ENCODE peak calls at places on chromosomes 16 and 17, in seven cellular contexts. Z is body of pancreas, R is Caco-2, G is cardiac muscle cell, C is GM12865, M is GM12878, O is left ventricle myocardium inferior. A is an unnamed sample.

GRCh38 chr17:42079541-42079940 is 18.7 kb downstream of the ZNF385C start:
- DNase-seq in Z (no peak), R (no peak), G (no peak), C (no peak), M (no peak), O (no peak), A (no peak)

GRCh38 chr16:79393121-79393520 is 207.4 kb downstream of the MAF start:
- DNase-seq in Z (no peak), R (no peak), G (peak), C (no peak), M (no peak), O (no peak), A (no peak)

GRCh38 chr17:37461668-37462067 is 28.0 kb upstream of the DUSP14 start:
- DNase-seq in Z (no peak), R (no peak), G (no peak), C (no peak), M (no peak), O (no peak), A (no peak)

GRCh38 chr17:28959471-28959871 is 8.2 kb upstream of the PHF12 start:
- DNase-seq in Z (no peak), R (no peak), G (no peak), C (no peak), M (no peak), O (no peak), A (no peak)

GRCh38 chr17:40122944-40123810 is 1.4 kb downstream of the MSL1 start:
- DNase-seq in Z (peak), R (peak), G (peak), C (peak), M (no peak), O (peak), A (no peak)

GRCh38 chr17:35769895-35770486 is 9.3 kb downstream of the C17orf50 start:
- DNase-seq in Z (no peak), R (no peak), G (no peak), C (no peak), M (no peak), O (no peak), A (no peak)

GRCh38 chr17:40363480-40363838 is 1.1 kb downstream of the GJD3 start:
- DNase-seq in Z (no peak), R (no peak), G (peak), C (no peak), M (no peak), O (no peak), A (no peak)

GRCh38 chr17:38868095-38868967 is 1.5 kb upstream of the LASP1 start:
- DNase-seq in Z (peak), R (peak), G (peak), C (peak), M (peak), O (peak), A (no peak)

GRCh38 chr16:88804552-88805339 is 1.2 kb downstream of the CDT1 start:
- DNase-seq in Z (peak), R (peak), G (no peak), C (peak), M (no peak), O (no peak), A (no peak)

GRCh38 chr17:80285237-80285920 is 24.7 kb downstream of the RNF213 start:
- DNase-seq in Z (no peak), R (no peak), G (no peak), C (no peak), M (no peak), O (no peak), A (no peak)

GRCh38 chr16:29816694-29817441 is 916 bp downstream of the PAGR1 start:
- DNase-seq in Z (peak), R (peak), G (peak), C (peak), M (no peak), O (peak), A (no peak)

GRCh38 chr17:5640726-5641125 is 56.4 kb upstream of the NLRP1 start:
- DNase-seq in Z (no peak), R (no peak), G (no peak), C (no peak), M (no peak), O (no peak), A (no peak)

GRCh38 chr17:75595284-75595918 is 7.8 kb downstream of the MYO15B start:
- DNase-seq in Z (no peak), R (no peak), G (no peak), C (no peak), M (no peak), O (no peak), A (no peak)

GRCh38 chr16:74740795-74741304 is 33.8 kb downstream of the FA2H start:
- DNase-seq in Z (peak), R (no peak), G (no peak), C (no peak), M (no peak), O (no peak), A (no peak)

GRCh38 chr17:63659850-63660249 is 37.6 kb downstream of the MAP3K3 start:
- DNase-seq in Z (no peak), R (no peak), G (no peak), C (no peak), M (no peak), O (no peak), A (peak)

GRCh38 chr17:71349908-71350600 is 770.8 kb upstream of the SOX9 start:
- DNase-seq in Z (no peak), R (no peak), G (no peak), C (no peak), M (no peak), O (no peak), A (no peak)

GRCh38 chr16:84119368-84119767 is 2.6 kb upstream of the MBTPS1 start:
- DNase-seq in Z (no peak), R (no peak), G (no peak), C (no peak), M (no peak), O (no peak), A (no peak)

GRCh38 chr16:65547799-65548446 is 426.1 kb upstream of the CDH11 start:
- DNase-seq in Z (no peak), R (no peak), G (peak), C (no peak), M (no peak), O (no peak), A (no peak)
- H3K4me3 ChIP-seq in Z (no peak), R (no peak), G (no peak), C (no peak), M (no peak), O (no peak), A (no peak)

GRCh38 chr17:72466199-72466598 is 345.4 kb downstream of the SOX9 start:
- DNase-seq in Z (no peak), R (peak), G (no peak), C (peak), M (peak), O (no peak), A (no peak)
- TF ChIP-seq CTCF in Z (no peak), R (no peak), G (no peak), C (no peak), M (no peak), O (no peak), A (no peak)

GRCh38 chr17:57295526-57296023 is 39.3 kb downstream of the MSI2 start:
- DNase-seq in Z (no peak), R (peak), G (no peak), C (no peak), M (no peak), O (no peak), A (no peak)
- H3K4me3 ChIP-seq in Z (no peak), R (no peak), G (no peak), C (no peak), M (no peak), O (no peak), A (no peak)

GRCh38 chr16:63461248-63461841 is 1425.1 kb upstream of the CDH8 start:
- DNase-seq in Z (no peak), R (peak), G (peak), C (no peak), M (no peak), O (no peak), A (peak)
- TF ChIP-seq CTCF in Z (peak), R (peak), G (peak), C (no peak), M (no peak), O (peak), A (peak)

GRCh38 chr16:86343733-86344585 is 166.4 kb upstream of the FOXF1 start:
- DNase-seq in Z (no peak), R (no peak), G (peak), C (no peak), M (no peak), O (no peak), A (no peak)

GRCh38 chr16:86344881-86345280 is 165.4 kb upstream of the FOXF1 start:
- DNase-seq in Z (no peak), R (no peak), G (no peak), C (no peak), M (no peak), O (no peak), A (no peak)

GRCh38 chr16:86344586-86344871 is 165.8 kb upstream of the FOXF1 start:
- DNase-seq in Z (no peak), R (no peak), G (no peak), C (no peak), M (no peak), O (no peak), A (no peak)

GRCh38 chr16:86342161-86342560 is 168.2 kb upstream of the FOXF1 start:
- DNase-seq in Z (no peak), R (no peak), G (no peak), C (no peak), M (no peak), O (no peak), A (no peak)

DNA sequence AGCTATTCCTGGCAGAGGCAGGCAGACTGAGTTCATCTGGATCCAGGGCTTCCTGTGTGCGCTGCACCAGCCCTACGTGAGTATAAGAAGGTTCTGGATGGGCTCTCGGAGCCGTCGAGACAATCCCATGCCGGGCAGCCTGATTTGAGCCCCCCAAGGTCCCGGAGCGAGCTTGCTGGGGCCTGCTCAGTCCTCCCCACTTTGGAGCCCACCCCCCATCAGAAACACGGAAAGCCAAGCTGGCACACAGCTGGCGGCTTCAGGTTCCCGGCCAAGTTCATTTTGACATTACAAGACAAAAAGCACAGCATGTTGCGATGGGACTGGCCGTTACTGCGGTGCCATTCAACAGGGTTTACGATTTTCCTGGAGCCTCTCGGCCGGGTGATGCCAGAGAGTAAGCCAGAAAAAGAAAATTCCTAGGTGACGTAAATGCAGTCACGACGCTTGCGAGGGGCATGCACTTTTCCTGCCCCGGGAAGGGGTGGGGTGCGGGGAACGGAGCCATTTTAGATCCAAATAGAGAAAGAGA is 167.2 kb upstream of the FOXF1 start:
- DNase-seq in Z (peak), R (no peak), G (no peak), C (no peak), M (no peak), O (peak), A (no peak)
- H3K4me3 ChIP-seq in Z (no peak), R (no peak), G (no peak), C (no peak), M (no peak), O (peak), A (no peak)

DNA sequence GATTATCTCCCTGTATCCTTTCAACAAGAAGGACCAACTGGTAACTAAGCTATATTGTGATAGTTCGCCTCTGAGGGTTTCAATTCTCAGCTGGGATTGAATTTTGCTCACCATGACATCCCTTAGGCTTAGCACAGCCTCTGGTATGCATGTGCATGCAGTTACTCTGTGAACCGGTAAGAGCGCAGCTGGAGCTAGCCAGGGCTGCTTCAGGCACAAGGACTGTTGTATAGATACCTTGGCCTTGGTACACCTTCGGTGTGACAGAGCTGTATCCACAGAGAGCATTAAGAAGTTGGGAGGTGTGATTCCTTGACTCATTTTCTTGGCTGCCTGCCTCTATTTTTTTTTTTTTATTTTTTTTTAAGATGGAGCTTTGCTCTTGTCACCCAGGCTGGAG is 2.3 kb upstream of the NUTF2 start:
- DNase-seq in Z (no peak), R (no peak), G (no peak), C (no peak), M (no peak), O (no peak), A (no peak)
- TF ChIP-seq CTCF in Z (no peak), R (no peak), G (no peak), C (no peak), M (no peak), O (peak), A (no peak)

GRCh38 chr17:81404557-81405165 is 9.4 kb downstream of the BAHCC1 start:
- DNase-seq in Z (no peak), R (no peak), G (peak), C (no peak), M (no peak), O (no peak), A (no peak)
- H3K4me3 ChIP-seq in Z (no peak), R (no peak), G (no peak), C (no peak), M (no peak), O (peak), A (no peak)